ENCODE peak calls at places on chromosomes 5 and 9, in four cellular contexts. A, X, S and R are unnamed samples.

GRCh38 chr9:12680341-12680740 is 12.8 kb upstream of the TYRP1 start:
- DNase-seq in A (no peak), X (peak), S (no peak), R (no peak)

GRCh38 chr5:31471916-31472315 is 60.0 kb downstream of the DROSHA start:
- DNase-seq in A (no peak), X (peak), S (no peak), R (peak)

GRCh38 chr5:174145821-174146220 is 100.3 kb downstream of the NSG2 start:
- DNase-seq in A (no peak), X (peak), S (no peak), R (peak)

GRCh38 chr9:114271556-114272510 is 51.1 kb upstream of the ORM1 start:
- DNase-seq in A (no peak), X (peak), S (peak), R (peak)

GRCh38 chr9:78368236-78368635 is 71.3 kb downstream of the PSAT1 start:
- DNase-seq in A (no peak), X (no peak), S (no peak), R (no peak)

GRCh38 chr9:6459718-6460117 is 46.7 kb downstream of the UHRF2 start:
- DNase-seq in A (no peak), X (no peak), S (no peak), R (no peak)

GRCh38 chr9:127746959-127747569 is 12.0 kb upstream of the TOR2A start:
- DNase-seq in A (no peak), X (no peak), S (no peak), R (no peak)

GRCh38 chr9:88804289-88804596 is 187.0 kb upstream of the S1PR3 start:
- DNase-seq in A (no peak), X (no peak), S (no peak), R (no peak)

GRCh38 chr5:52684056-52684455 is 103.7 kb upstream of the ITGA1 start:
- DNase-seq in A (no peak), X (no peak), S (no peak), R (no peak)

GRCh38 chr5:177603631-177604030 is 3.7 kb downstream of the B4GALT7 start:
- DNase-seq in A (no peak), X (no peak), S (no peak), R (no peak)

GRCh38 chr5:178940569-178941360 is at the start of gene ZNF454:
- DNase-seq in A (peak), X (peak), S (peak), R (no peak)

GRCh38 chr9:111572945-111573604 is 26.4 kb downstream of the PTGR1 start:
- DNase-seq in A (no peak), X (peak), S (no peak), R (no peak)

GRCh38 chr9:130835441-130836298 is 616 bp downstream of the ABL1 start:
- DNase-seq in A (peak), X (peak), S (peak), R (peak)

GRCh38 chr5:136192526-136193395 is at the start of gene SMIM32:
- DNase-seq in A (no peak), X (peak), S (peak), R (no peak)

GRCh38 chr5:10563132-10563939 is 534 bp upstream of the ANKRD33B start:
- DNase-seq in A (no peak), X (peak), S (peak), R (peak)

GRCh38 chr5:35803221-35803651 is 53.5 kb upstream of the IL7R start:
- DNase-seq in A (no peak), X (peak), S (no peak), R (no peak)

GRCh38 chr9:34990908-34991832 is 1.6 kb downstream of the DNAJB5 start:
- DNase-seq in A (no peak), X (no peak), S (peak), R (no peak)

GRCh38 chr5:157651623-157652376 is 438 bp downstream of the SOX30 start:
- DNase-seq in A (peak), X (peak), S (peak), R (no peak)

GRCh38 chr5:55441954-55442353 is 92.8 kb downstream of the PLPP1 start:
- DNase-seq in A (no peak), X (no peak), S (no peak), R (no peak)

GRCh38 chr9:4547016-4547415 is 56.7 kb downstream of the SLC1A1 start:
- DNase-seq in A (no peak), X (peak), S (no peak), R (no peak)

GRCh38 chr5:36734422-36734821 is 128.0 kb downstream of the SLC1A3 start:
- DNase-seq in A (no peak), X (peak), S (no peak), R (peak)

GRCh38 chr5:27947088-27947487 is 908.7 kb upstream of the CDH9 start:
- DNase-seq in A (no peak), X (peak), S (no peak), R (no peak)

GRCh38 chr5:71740015-71740753 is 21.1 kb downstream of the CARTPT start:
- DNase-seq in A (no peak), X (no peak), S (no peak), R (no peak)

GRCh38 chr5:67996596-67996995 is 219.0 kb upstream of the PIK3R1 start:
- DNase-seq in A (no peak), X (no peak), S (no peak), R (no peak)

GRCh38 chr5:107466233-107466769 is 204.4 kb downstream of the EFNA5 start:
- DNase-seq in A (no peak), X (peak), S (no peak), R (peak)

GRCh38 chr5:96344678-96345612 is 88.1 kb downstream of the PCSK1 start:
- DNase-seq in A (peak), X (peak), S (no peak), R (peak)

GRCh38 chr5:115532517-115532916 is 12.1 kb downstream of the FEM1C start:
- DNase-seq in A (no peak), X (no peak), S (no peak), R (no peak)

GRCh38 chr5:112146323-112146848 is 272.7 kb downstream of the EPB41L4A start:
- DNase-seq in A (no peak), X (peak), S (no peak), R (peak)

GRCh38 chr5:169686137-169686536 is 49.1 kb downstream of the DOCK2 start:
- DNase-seq in A (no peak), X (no peak), S (no peak), R (no peak)

GRCh38 chr5:172733179-172733973 is 37.6 kb downstream of the DUSP1 start:
- DNase-seq in A (peak), X (peak), S (no peak), R (peak)

GRCh38 chr5:124377386-124377785 is 369.1 kb downstream of the ZNF608 start:
- DNase-seq in A (no peak), X (no peak), S (no peak), R (no peak)

GRCh38 chr9:131434673-131435072 is 40.8 kb downstream of the PRRC2B start:
- DNase-seq in A (no peak), X (no peak), S (peak), R (no peak)

GRCh38 chr9:86734762-86735161 is 212.5 kb downstream of the GAS1 start:
- DNase-seq in A (no peak), X (peak), S (no peak), R (no peak)

GRCh38 chr9:136847065-136847826 is 2.0 kb upstream of the PHPT1 start:
- DNase-seq in A (peak), X (peak), S (no peak), R (peak)

GRCh38 chr5:122756263-122756911 is 18.5 kb upstream of the SNX2 start:
- DNase-seq in A (no peak), X (peak), S (no peak), R (peak)

GRCh38 chr9:107847977-107848376 is 358.4 kb upstream of the KLF4 start:
- DNase-seq in A (no peak), X (peak), S (no peak), R (peak)

GRCh38 chr5:112475747-112476435 is 56.8 kb upstream of the EPB41L4A start:
- DNase-seq in A (no peak), X (no peak), S (no peak), R (no peak)

GRCh38 chr9:79280691-79281090 is 291.1 kb upstream of the TLE4 start:
- DNase-seq in A (no peak), X (no peak), S (no peak), R (no peak)

GRCh38 chr9:115625954-115626353 is 508.0 kb upstream of the TNC start:
- DNase-seq in A (no peak), X (no peak), S (no peak), R (no peak)

GRCh38 chr9:72362680-72363139 is 2.3 kb downstream of the ZFAND5 start:
- DNase-seq in A (peak), X (peak), S (peak), R (peak)

GRCh38 chr9:72363226-72363625 is 1.8 kb downstream of the ZFAND5 start:
- DNase-seq in A (no peak), X (no peak), S (no peak), R (peak)

GRCh38 chr9:72362118-72362531 is 2.9 kb downstream of the ZFAND5 start:
- DNase-seq in A (no peak), X (peak), S (no peak), R (peak)

GRCh38 chr9:72363908-72364678 is 915 bp downstream of the ZFAND5 start:
- DNase-seq in A (peak), X (peak), S (peak), R (peak)

DNA sequence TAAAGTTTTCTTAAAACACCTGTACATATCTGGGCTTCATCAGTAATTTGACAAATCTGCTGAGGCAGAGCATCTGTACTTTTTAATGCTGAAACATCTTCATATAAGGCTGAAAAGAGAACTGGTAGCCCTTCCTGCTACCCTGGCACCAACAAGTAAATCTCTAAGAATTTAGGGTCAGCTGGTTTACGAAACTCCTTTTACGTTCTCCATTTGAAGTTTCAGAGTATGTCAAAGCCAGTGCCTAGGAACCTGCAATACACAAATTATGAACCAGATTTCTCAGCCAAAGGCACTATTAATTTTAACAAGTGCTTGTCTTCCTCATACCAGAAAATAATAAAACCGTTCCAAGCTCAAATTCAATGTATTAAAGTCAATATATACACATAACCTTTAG is 3.8 kb downstream of the ZFAND5 start:
- DNase-seq in A (no peak), X (peak), S (no peak), R (no peak)
- TF ChIP-seq CTCF in A (no peak), X (no peak), S (no peak), R (no peak)

GRCh38 chr5:65133473-65134110 is 348.1 kb downstream of the ADAMTS6 start:
- DNase-seq in A (no peak), X (no peak), S (no peak), R (no peak)
- TF ChIP-seq CTCF in A (no peak), X (no peak), S (no peak), R (no peak)

DNA sequence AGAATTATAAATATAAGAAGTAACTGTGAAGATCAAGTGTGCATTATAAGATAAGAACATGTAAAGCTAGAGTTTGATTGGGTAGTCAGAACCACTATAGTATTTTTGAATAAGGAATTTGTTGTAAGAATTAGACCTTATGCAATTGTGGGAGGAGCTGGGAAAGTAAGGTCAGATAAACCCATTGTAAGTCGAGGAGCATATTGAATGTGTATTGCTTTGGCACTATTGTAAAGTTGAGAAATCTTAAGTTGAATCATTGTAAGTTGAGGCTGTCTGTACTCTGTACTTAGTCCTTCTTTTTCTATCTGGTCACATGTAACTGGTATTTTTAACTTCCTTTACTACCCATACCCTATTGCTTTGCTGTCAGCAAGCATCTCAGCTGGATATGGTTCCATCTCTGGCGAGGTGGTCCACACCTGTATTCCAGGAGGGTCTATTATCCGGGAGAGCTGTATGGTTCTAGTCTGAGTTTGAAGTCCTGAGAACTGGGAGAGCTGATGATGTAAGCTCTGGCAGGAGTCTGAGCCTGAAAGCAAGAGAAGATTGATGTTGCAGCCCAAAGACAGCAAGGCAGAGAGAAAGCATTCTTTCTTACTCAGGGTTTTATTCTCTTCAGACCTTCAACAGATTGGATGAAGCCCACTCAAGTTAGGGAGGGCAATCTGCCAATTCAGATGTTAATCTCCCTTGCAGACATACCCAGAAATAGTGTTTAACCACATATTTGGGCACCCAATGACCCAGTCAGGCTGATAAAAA is 158.9 kb downstream of the CCDC171 start:
- DNase-seq in A (no peak), X (peak), S (no peak), R (no peak)
- TF ChIP-seq CTCF in A (no peak), X (no peak), S (no peak), R (no peak)

DNA sequence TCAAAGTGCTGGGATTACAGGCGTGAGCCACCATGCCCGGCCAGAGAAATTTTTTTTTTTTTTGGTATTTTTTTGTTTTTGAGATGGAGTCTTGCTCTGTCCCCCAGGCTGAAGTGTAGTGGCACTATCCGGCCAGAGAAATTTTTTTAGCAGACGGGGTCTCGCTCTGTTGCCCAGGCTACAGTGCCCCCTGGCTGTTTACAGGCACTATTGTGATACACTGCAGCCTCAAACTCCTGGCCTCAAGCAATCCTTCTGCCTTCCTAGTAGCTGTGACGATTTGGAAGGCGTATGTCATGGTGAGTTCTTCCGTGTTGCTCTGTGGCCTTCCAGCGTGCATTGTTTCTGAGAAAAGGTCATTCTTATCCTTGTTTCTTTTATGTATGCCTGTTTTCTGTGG is 47.5 kb downstream of the CNOT6 start:
- DNase-seq in A (no peak), X (no peak), S (no peak), R (no peak)
- TF ChIP-seq CTCF in A (no peak), X (no peak), S (no peak), R (no peak)

GRCh38 chr9:98234231-98234825 is 21.1 kb downstream of the TBC1D2 start:
- DNase-seq in A (no peak), X (no peak), S (no peak), R (no peak)
- TF ChIP-seq CTCF in A (no peak), X (no peak), S (no peak), R (no peak)

DNA sequence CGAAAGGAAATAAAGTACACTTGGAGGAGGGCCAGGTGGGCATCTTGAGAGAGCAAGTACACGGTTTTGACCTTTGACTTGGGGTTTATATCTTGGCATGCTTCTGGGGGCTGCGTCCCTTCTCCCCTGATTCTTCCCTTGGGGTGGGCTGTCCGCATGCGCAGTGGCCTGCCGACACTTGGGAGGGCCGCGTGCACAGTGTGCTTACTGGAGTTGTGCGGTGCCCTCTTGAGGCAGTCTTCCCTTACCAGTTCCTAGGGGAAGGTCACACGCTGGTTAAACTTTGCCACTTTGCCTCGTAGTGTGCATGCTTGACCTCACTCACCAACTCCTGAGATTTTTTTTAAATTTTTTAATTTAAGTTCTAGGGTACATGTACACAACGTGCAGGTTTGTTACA is 4.3 kb upstream of the CLPTM1L start:
- DNase-seq in A (no peak), X (no peak), S (peak), R (no peak)
- TF ChIP-seq CTCF in A (no peak), X (no peak), S (no peak), R (no peak)

DNA sequence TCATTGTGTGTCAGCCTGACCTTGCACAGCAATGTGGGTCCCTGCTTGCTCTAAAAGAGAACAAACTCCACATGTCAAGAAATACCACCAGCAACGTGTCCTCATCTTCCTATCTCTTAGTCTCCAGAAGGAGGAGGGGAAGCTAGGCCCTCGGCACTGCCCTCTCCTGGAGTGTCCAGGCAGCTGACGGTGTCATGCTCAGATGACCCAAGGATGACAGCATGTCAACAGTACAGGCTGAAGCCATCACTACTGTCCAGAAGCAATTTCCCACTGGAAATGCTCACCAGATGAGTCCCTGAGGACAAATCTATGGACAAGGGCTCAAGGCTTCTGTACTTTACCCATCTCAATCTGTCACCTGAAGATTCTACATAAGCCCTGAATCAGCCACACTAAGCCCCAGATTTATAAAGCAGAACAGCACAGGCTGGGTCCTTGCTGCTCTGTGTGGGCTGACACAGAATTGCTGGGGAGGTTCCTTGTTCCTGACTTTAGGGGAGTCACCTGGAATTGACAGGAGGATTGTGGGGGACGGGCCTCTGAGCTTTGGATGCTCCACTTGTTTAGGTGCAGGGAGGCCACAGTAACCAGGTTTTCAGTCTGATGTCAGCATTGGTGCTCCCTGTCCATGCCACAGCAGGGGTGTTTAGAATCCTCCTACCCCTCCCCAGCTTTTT is 210.2 kb downstream of the DAB2IP start:
- DNase-seq in A (peak), X (no peak), S (no peak), R (peak)
- TF ChIP-seq CTCF in A (peak), X (peak), S (peak), R (peak)

GRCh38 chr5:75666801-75667200 is 50.4 kb downstream of the POC5 start:
- DNase-seq in A (no peak), X (no peak), S (no peak), R (no peak)
- TF ChIP-seq CTCF in A (no peak), X (no peak), S (no peak), R (no peak)

GRCh38 chr5:72917371-72917776 is 38.5 kb upstream of the FCHO2 start:
- DNase-seq in A (no peak), X (no peak), S (no peak), R (no peak)

GRCh38 chr5:72925336-72926010 is 30.4 kb upstream of the FCHO2 start:
- DNase-seq in A (no peak), X (no peak), S (peak), R (no peak)

GRCh38 chr5:72921886-72922285 is 34.0 kb upstream of the FCHO2 start:
- DNase-seq in A (no peak), X (no peak), S (no peak), R (no peak)

GRCh38 chr5:72921103-72921502 is 34.7 kb upstream of the FCHO2 start:
- DNase-seq in A (no peak), X (no peak), S (no peak), R (no peak)

DNA sequence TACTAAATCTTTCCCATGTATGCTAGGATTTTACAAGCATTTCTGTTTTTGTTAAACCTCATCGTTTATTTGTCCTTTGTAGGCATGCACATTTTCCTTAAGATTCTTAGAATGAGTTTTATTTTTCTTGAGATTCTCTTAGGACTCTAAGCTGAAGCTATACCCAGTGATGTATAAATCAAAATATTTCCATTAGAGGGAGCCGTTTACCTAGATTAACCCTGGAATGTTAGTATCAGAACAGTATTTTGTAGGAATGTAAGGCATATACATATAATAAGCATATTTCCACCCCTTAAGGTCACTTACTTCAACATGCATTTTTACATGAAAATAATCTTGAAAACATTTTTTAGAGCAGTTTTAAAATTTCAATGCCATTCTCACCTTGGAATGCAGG is 35.2 kb upstream of the FCHO2 start:
- DNase-seq in A (no peak), X (peak), S (no peak), R (peak)
- TF ChIP-seq CTCF in A (peak), X (peak), S (no peak), R (peak)